ENCODE peak calls at places on chromosome 12, in eight cellular contexts. X is lower lobe of right lung, J is ovary, N is esophagus squamous epithelium, T is cardiac muscle cell, L is fibroblast of lung, K is left ventricle myocardium inferior, P is heart left ventricle. W is an unnamed sample.

GRCh38 chr12:53313996-53314395 is 7.4 kb downstream of the AAAS start:
- DNase-seq in X (no peak), L (no peak), J (no peak), T (no peak), N (no peak), K (no peak), P (no peak), W (no peak)

GRCh38 chr12:30866256-30866655 is 60.3 kb upstream of the TSPAN11 start:
- DNase-seq in K (no peak), X (no peak), N (no peak), L (no peak), P (no peak), J (no peak), T (no peak), W (no peak)

GRCh38 chr12:77204055-77204454 is 138.7 kb upstream of the E2F7 start:
- DNase-seq in L (peak; percentile 10), J (no peak), N (no peak), X (no peak), T (peak; percentile 41), P (no peak), K (no peak), W (no peak)

GRCh38 chr12:6432991-6433390 is 11.8 kb upstream of the CD27 start:
- DNase-seq in N (no peak), P (no peak), L (no peak), X (no peak), T (no peak), K (no peak), J (no peak), W (no peak)

GRCh38 chr12:25419595-25419994 is 133.5 kb downstream of the LMNTD1 start:
- DNase-seq in J (no peak), K (no peak), N (no peak), X (no peak), P (no peak), T (no peak), L (no peak), W (no peak)

GRCh38 chr12:1644523-1645438 is 15.8 kb downstream of the WNT5B start:
- DNase-seq in J (peak; percentile 85), X (no peak), L (peak; percentile 89), K (peak; percentile 88), P (peak; percentile 81), N (no peak), T (peak; percentile 83), W (no peak)

GRCh38 chr12:5830121-5830520 is 114.9 kb downstream of the ANO2 start:
- DNase-seq in J (no peak), N (no peak), T (no peak), X (no peak), K (no peak), P (no peak), L (no peak), W (no peak)

GRCh38 chr12:128382946-128383739 is 116.2 kb downstream of the TMEM132C start:
- DNase-seq in T (no peak), K (no peak), L (no peak), P (no peak), X (no peak), N (no peak), J (no peak), W (no peak)

GRCh38 chr12:8642775-8643174 is 19.9 kb downstream of the MFAP5 start:
- DNase-seq in L (no peak), T (no peak), X (no peak), J (no peak), P (no peak), K (no peak), N (no peak), W (no peak)

GRCh38 chr12:49055978-49056754 is 4.4 kb downstream of the KMT2D start:
- DNase-seq in T (peak; percentile 87), P (peak; percentile 74), K (peak; percentile 45), J (peak; percentile 39), L (peak; percentile 77), X (peak; percentile 74), N (peak; percentile 23), W (no peak)

GRCh38 chr12:68767191-68767590 is 21.2 kb downstream of the SLC35E3 start:
- DNase-seq in J (no peak), P (no peak), K (no peak), T (no peak), L (no peak), X (no peak), N (no peak), W (no peak)

GRCh38 chr12:76311796-76312195 is 36.4 kb downstream of the BBS10 start:
- DNase-seq in N (no peak), L (no peak), J (no peak), T (peak; percentile 39), K (no peak), X (no peak), P (no peak), W (no peak)

DNA sequence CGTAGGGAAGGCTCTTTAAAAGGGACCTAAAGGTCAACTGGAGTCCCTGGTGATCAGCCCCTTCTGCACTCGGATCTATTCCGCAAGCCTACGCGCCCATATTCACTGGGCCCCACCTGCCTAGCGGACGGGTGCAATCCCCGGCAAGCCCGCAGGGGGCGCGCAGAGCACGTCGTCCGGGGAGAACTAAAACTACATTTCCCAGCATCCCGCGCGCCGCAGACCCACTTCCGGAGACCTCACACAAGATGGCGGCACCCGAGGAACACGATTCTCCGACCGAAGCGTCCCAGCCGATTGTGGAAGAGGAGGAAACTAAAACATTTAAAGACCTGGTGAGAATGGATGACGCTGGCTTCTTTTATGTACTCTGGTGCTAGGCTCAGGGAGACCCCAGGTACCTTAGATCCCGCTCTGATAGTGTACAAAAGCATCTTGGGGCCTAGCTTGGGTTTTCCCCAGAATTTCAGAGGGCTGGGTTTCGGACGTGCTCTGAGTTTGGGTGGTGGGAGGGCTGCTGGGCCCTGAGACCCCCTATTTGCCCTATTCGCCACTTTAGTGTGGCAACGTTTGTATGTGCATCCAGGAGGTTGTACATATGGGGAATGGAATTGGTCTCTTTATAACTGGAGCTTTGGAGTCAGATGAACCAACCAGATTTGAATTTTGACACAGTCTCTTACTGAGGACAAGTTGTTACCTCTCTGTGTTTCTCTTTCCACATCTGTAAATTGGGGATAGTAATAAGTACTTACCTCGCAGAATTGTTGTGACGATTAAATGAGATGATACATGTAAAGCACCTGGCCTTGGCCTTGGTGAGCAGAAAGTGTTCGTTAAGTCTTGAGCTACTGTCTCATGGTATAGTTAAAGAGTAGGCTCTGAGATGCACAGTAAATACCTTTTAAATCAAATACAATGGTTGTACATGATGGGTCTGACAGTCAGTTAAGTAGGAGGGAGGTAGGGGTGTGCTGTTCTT is at the start of gene DDX47:
- DNase-seq in T (peak; percentile 93), J (peak; percentile 97), P (peak; percentile 95), L (peak; percentile 91), X (peak; percentile 97), K (peak; percentile 97), N (peak; percentile 73), W (peak; percentile 77)
- H3K4me1 ChIP-seq in T (peaks cover 15% of the 10 kb centered on the region), J (peaks cover 9% of the 10 kb centered on the region), P (peaks cover 6% of the 10 kb centered on the region), L (peaks cover 1% of the 10 kb centered on the region), X (peaks cover 53% of the 10 kb centered on the region), K (peaks cover 64% of the 10 kb centered on the region), N (peaks cover 6% of the 10 kb centered on the region), W (peaks cover 9% of the 10 kb centered on the region)

GRCh38 chr12:118714051-118714460 is 267.3 kb upstream of the SRRM4 start:
- DNase-seq in P (no peak), J (no peak), K (no peak), T (no peak), L (no peak), X (no peak), N (no peak), W (no peak)
- TF ChIP-seq CTCF in P (peak; percentile 45), J (no peak), K (peak; percentile 49), T (no peak), L (no peak), X (peak; percentile 39), N (peak; percentile 9), W (peak; percentile 43)

GRCh38 chr12:13041224-13041623 is 3.0 kb upstream of the FAM234B start:
- DNase-seq in J (no peak), P (no peak), N (no peak), K (no peak), X (no peak), L (no peak), T (no peak), W (no peak)
- H3K4me1 ChIP-seq in J (peaks cover 1% of the 10 kb centered on the region), P (no peaks in the 10 kb centered on the region), N (no peaks in the 10 kb centered on the region), K (peaks cover 16% of the 10 kb centered on the region), X (peaks cover 10% of the 10 kb centered on the region), L (peaks cover 7% of the 10 kb centered on the region), T (peaks cover 5% of the 10 kb centered on the region), W (no peaks in the 10 kb centered on the region)

DNA sequence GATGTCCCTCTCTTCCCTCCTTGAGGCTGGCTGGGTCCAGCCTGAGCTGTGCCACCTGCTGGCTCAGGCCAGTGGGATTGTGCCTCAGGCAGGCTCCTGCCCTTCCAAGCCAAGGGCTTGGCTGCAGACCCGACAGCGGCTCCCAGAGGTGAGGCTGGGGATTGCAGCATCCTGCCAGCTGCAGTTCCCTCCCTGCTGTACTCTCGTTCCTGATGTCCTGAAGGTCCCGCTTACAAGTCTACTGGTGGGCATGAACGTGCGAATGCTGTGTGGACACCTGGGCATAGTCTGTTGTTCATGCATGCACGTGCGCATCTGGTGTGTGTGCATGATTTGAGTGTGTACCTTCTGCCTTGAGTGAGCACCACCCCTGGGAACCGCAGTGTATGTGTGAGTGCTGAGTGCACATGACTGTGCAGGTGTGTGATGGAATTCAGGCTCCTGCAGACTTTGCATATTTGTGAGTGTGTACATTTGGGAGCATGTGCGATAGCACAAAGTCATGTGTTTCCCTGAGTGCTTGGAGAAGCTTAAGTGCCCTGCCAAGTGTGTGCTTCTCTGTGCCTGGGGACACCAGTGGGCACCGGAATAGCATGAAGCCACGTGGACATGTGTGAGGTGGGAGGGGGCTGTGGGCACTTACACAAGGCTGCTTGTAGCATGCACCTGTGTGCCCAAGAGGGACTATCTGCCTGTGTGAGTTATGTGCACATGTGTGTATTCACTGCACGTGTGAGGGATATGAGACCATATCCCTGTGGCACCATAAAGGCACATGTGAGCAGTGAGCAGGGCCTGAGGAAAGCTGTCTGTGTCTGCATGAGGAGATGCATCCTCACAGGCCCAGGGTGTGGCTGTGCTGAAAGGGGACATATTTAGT is 19.3 kb upstream of the KRT7 start:
- DNase-seq in K (peak; percentile 70), L (peak; percentile 78), X (peak; percentile 86), T (peak; percentile 82), J (peak; percentile 41), N (no peak), P (peak; percentile 83), W (peak; percentile 73)
- TF ChIP-seq CTCF in K (peak; percentile 97), L (peak; percentile 95), X (peak; percentile 97), T (peak; percentile 99), J (peak; percentile 76), N (peak; percentile 97), P (peak; percentile 99), W (peak; percentile 97)

W was measured in RWPE2.